ENCODE peak calls at places on chromosomes 13 and 19, in eight cellular contexts. Z is body of pancreas; R is heart left ventricle; D is fibroblast of mammary gland; P is choroid plexus epithelial cell; L is tibial nerve; F is K562; X is Jurkat, Clone E6-1. A is an unnamed sample.

GRCh38 chr13:31431722-31432137 is 232.0 kb downstream of the B3GLCT start:
- DNase-seq in Z (peak), R (no peak), D (peak), P (peak), L (peak), F (peak), X (peak), A (peak)

GRCh38 chr19:18046066-18046718 is 38.2 kb downstream of the ARRDC2 start:
- DNase-seq in Z (peak), R (no peak), D (peak), P (peak), L (no peak), F (peak), X (no peak), A (peak)

GRCh38 chr13:49063526-49063925 is 87.8 kb downstream of the FNDC3A start:
- DNase-seq in Z (no peak), R (no peak), D (no peak), P (no peak), L (no peak), F (no peak), X (no peak), A (no peak)

GRCh38 chr13:44180876-44181536 is 192.6 kb upstream of the SERP2 start:
- DNase-seq in Z (no peak), R (no peak), D (no peak), P (no peak), L (no peak), F (no peak), X (no peak), A (no peak)

GRCh38 chr13:102729560-102730275 is 34.9 kb upstream of the METTL21C start:
- DNase-seq in Z (no peak), R (no peak), D (peak), P (peak), L (no peak), F (no peak), X (no peak), A (peak)

GRCh38 chr13:101230271-101230890 is 185.9 kb downstream of the NALCN start:
- DNase-seq in Z (no peak), R (no peak), D (no peak), P (no peak), L (no peak), F (no peak), X (no peak), A (no peak)

GRCh38 chr13:44132710-44133109 is 240.9 kb upstream of the SERP2 start:
- DNase-seq in Z (peak), R (peak), D (peak), P (no peak), L (peak), F (peak), X (no peak), A (peak)

GRCh38 chr19:43966079-43966694 is 15.2 kb downstream of the ZNF221 start:
- DNase-seq in Z (no peak), R (no peak), D (peak), P (peak), L (no peak), F (no peak), X (no peak), A (peak)

GRCh38 chr19:33134571-33135041 is 2.7 kb downstream of the WDR88 start:
- DNase-seq in Z (no peak), R (no peak), D (no peak), P (no peak), L (no peak), F (peak), X (peak), A (no peak)

GRCh38 chr13:96862093-96862492 is 132.2 kb downstream of the OXGR1 start:
- DNase-seq in Z (no peak), R (no peak), D (no peak), P (no peak), L (no peak), F (no peak), X (no peak), A (no peak)

GRCh38 chr19:29478578-29479565 is 46.9 kb upstream of the VSTM2B start:
- DNase-seq in Z (no peak), R (no peak), D (no peak), P (no peak), L (no peak), F (peak), X (no peak), A (no peak)

GRCh38 chr19:40213251-40213793 is 4.9 kb downstream of the TTC9B start:
- DNase-seq in Z (no peak), R (no peak), D (no peak), P (no peak), L (no peak), F (no peak), X (no peak), A (no peak)

GRCh38 chr13:110471833-110472162 is 89.7 kb downstream of the RAB20 start:
- DNase-seq in Z (peak), R (no peak), D (peak), P (peak), L (peak), F (peak), X (no peak), A (peak)

GRCh38 chr13:94209110-94209509 is 270.4 kb downstream of the DCT start:
- DNase-seq in Z (no peak), R (no peak), D (peak), P (peak), L (no peak), F (no peak), X (no peak), A (peak)

GRCh38 chr19:48881741-48882657 is 9.8 kb downstream of the PPP1R15A start:
- DNase-seq in Z (no peak), R (no peak), D (no peak), P (peak), L (no peak), F (peak), X (no peak), A (no peak)

GRCh38 chr19:4396949-4397783 is 3.2 kb downstream of the SH3GL1 start:
- DNase-seq in Z (no peak), R (peak), D (no peak), P (no peak), L (no peak), F (no peak), X (no peak), A (no peak)

GRCh38 chr13:112800057-112800456 is 110.2 kb downstream of the ATP11A start:
- DNase-seq in Z (no peak), R (no peak), D (no peak), P (no peak), L (no peak), F (no peak), X (no peak), A (no peak)

GRCh38 chr13:32040052-32040642 is 8.6 kb downstream of the FRY start:
- DNase-seq in Z (no peak), R (no peak), D (no peak), P (no peak), L (no peak), F (no peak), X (no peak), A (no peak)

GRCh38 chr19:30841934-30842333 is 469.8 kb downstream of the ZNF536 start:
- DNase-seq in Z (no peak), R (no peak), D (no peak), P (no peak), L (no peak), F (no peak), X (no peak), A (no peak)

GRCh38 chr13:40026741-40027140 is 371.3 kb downstream of the COG6 start:
- DNase-seq in Z (no peak), R (no peak), D (no peak), P (no peak), L (no peak), F (no peak), X (no peak), A (no peak)

GRCh38 chr19:4897146-4897545 is 5.5 kb downstream of the ARRDC5 start:
- DNase-seq in Z (no peak), R (no peak), D (no peak), P (no peak), L (no peak), F (no peak), X (no peak), A (no peak)

GRCh38 chr19:45444318-45445041 is 20.8 kb upstream of the ERCC1 start:
- DNase-seq in Z (peak), R (peak), D (peak), P (peak), L (peak), F (peak), X (no peak), A (peak)

GRCh38 chr19:5621945-5622464 is 571 bp downstream of the SAFB2 start:
- DNase-seq in Z (peak), R (peak), D (no peak), P (peak), L (no peak), F (peak), X (no peak), A (no peak)

GRCh38 chr19:47436712-47437401 is 17.5 kb upstream of the MEIS3 start:
- DNase-seq in Z (peak), R (peak), D (peak), P (peak), L (peak), F (peak), X (peak), A (peak)

GRCh38 chr19:49442793-49443365 is 1.6 kb upstream of the SLC17A7 start:
- DNase-seq in Z (peak), R (peak), D (peak), P (peak), L (peak), F (peak), X (no peak), A (peak)

GRCh38 chr13:43472344-43472743 is 314.4 kb downstream of the ENOX1 start:
- DNase-seq in Z (no peak), R (no peak), D (no peak), P (no peak), L (no peak), F (no peak), X (no peak), A (no peak)

GRCh38 chr13:35471466-35472307 is 4.8 kb downstream of the MAB21L1 start:
- DNase-seq in Z (no peak), R (no peak), D (peak), P (peak), L (no peak), F (no peak), X (no peak), A (no peak)

GRCh38 chr13:35469781-35470380 is 6.6 kb downstream of the MAB21L1 start:
- DNase-seq in Z (no peak), R (no peak), D (no peak), P (no peak), L (no peak), F (no peak), X (no peak), A (no peak)

GRCh38 chr13:35472308-35473008 is 4.0 kb downstream of the MAB21L1 start:
- DNase-seq in Z (no peak), R (no peak), D (peak), P (no peak), L (no peak), F (no peak), X (peak), A (no peak)

GRCh38 chr13:35468195-35468594 is 8.3 kb downstream of the MAB21L1 start:
- DNase-seq in Z (no peak), R (no peak), D (no peak), P (peak), L (no peak), F (no peak), X (no peak), A (no peak)

DNA sequence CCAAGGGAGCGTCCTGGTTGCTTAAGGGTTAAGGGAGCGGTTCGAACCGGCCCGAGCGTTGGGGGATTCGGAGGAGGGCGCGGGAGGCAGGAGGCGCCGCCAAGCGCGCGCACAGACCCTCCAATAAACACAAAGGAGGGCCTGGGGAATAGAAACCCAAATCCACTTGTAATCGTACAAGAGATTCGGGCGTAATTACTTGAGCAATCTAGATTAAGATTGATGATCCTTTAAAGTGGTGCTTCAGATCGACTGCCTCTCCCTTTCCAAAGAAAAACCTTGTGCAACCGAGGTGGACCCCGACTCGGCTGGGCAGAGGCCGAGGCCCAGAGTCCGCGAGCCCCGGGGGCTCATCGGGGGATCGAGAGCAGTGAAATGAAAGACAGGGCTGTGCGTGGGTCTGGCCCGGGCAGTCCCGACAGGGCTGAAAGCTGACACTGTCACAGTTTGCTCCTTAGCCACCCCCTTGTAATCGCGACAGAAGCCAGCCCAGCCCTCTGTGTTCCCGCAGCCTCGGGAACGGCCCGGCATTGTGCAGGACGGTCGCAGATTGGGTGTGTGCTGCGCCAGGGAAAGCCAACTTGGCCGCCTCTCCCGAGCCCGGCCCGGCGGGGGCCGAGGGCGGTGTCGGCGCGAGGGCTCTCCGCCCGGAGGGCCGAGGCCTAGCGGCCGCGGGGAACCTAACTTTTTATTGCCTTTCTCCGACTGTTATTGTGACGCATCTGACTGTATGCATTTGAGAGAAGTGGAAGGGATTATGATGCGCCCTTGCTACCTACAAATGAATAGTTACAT is 5.6 kb downstream of the MAB21L1 start:
- DNase-seq in Z (no peak), R (peak), D (peak), P (peak), L (peak), F (no peak), X (no peak), A (no peak)
- H3K4me3 ChIP-seq in Z (no peak), R (peak), D (peak), P (peak), L (peak), F (no peak), X (no peak), A (peak)

DNA sequence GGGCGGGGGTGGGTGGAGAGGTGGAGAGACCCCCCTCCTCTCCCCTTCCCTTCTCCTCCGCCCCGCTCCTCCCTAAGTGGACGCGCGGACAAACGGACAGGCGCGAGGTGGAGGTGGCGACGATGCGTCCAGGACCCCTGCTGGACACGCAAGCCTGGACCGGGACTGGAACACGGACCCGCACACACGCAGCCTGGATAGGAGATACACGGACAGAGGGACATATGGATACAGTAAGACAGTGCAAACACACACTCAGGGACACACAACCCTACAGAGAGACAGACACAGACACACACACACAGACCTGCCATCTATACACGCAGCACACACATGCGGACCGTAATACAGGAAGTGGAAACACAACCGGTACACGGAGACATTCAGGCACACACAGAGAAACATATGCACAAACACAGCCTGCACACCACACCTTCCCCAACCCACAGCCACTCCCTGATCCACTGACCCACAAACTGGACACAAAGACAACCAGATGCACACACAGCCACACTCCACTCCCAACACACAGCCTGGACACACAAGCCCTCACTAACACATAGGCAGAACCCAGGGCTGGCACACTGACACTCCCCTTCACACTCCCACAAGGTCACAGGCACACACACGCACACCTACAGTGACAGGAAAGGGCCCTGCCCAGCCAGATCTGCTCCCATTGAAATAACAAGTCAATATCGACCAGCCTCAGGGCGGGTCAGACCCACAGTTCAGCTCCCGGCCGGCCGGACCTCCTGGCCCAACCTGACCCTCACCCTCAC is 696 bp upstream of the ERFL start:
- DNase-seq in Z (no peak), R (no peak), D (no peak), P (no peak), L (no peak), F (peak), X (peak), A (no peak)
- H3K4me3 ChIP-seq in Z (peak), R (peak), D (peak), P (peak), L (no peak), F (peak), X (peak), A (peak)

DNA sequence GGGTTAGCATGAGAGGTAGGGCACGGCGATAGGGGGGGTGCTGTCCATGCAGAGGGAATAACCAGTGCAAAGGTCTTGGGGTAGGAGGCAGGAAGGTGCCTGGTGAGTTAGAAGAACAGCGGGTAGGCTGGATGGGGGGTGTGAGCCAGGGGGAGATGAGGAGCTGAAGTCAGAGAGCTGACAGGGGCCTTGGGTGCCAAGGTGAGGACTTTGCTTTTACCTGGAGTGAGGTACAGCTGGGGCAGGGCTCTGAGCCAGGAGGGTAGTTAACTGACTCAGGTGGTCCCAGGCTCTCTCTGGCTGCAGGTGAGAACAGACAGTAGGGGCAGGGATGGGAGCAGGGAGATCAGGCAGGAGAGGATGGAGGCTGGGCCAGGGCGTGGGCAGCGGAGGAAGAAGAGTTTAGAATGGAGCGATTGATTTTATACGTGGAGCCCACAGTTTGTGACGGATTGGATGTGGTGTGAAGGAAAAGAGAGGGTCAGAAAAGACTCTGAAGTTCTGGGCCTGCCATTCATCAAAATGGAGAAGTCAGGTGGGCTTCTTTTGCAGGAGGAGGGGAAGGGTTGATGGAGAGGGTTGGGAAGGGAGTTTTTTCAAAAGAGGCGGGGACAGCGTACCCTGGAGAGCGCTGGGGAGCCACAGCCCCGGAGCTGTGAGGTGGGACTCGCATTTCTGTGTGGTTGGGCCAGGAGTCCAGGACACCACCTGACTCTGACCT is 1.2 kb upstream of the GRAMD1A start:
- DNase-seq in Z (no peak), R (no peak), D (no peak), P (no peak), L (no peak), F (no peak), X (no peak), A (no peak)
- H3K4me3 ChIP-seq in Z (peak), R (peak), D (peak), P (peak), L (peak), F (peak), X (no peak), A (peak)

GRCh38 chr19:1508507-1508856 is 4.3 kb downstream of the ADAMTSL5 start:
- DNase-seq in Z (no peak), R (no peak), D (no peak), P (no peak), L (no peak), F (no peak), X (no peak), A (no peak)
- H3K4me3 ChIP-seq in Z (no peak), R (peak), D (no peak), P (peak), L (peak), F (peak), X (peak), A (no peak)

GRCh38 chr19:8155318-8155717 is 5.9 kb upstream of the FBN3 start:
- DNase-seq in Z (no peak), R (no peak), D (no peak), P (no peak), L (no peak), F (no peak), X (no peak), A (no peak)
- H3K4me3 ChIP-seq in Z (no peak), R (no peak), D (no peak), P (no peak), L (no peak), F (no peak), X (no peak), A (no peak)

DNA sequence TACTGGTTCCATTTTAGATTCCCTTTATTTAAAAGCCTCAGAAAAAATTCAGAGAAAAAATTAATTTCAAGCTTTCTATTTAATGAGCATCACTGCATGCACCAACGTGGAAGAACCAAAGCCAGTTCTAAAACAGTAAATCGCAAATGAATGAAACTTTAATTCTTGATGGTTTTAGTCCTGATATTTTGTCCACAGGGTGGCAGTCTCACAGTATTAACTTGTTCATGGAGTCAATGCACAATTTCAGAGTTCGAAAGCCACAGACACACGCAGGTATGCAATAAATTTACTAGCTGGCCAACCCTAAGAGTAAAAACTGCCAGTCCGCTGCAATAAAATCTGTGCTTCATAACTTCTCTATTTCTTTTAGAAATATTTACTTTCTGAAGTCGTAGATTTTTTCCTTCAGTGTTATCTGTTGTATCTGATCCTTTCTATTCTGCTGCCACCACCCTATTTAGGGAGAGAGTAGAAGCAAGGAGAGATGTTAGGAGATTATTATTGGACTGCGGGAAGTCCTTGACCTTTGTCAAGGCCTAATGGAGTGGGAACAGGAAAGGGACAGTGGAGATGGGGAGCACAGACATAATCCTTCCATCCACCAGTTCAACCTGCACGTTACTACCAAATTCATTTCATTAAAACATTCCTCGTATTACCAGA is 7.0 kb upstream of the WBP4 start:
- DNase-seq in Z (peak), R (no peak), D (peak), P (peak), L (peak), F (peak), X (peak), A (peak)
- H3K4me3 ChIP-seq in Z (no peak), R (no peak), D (no peak), P (no peak), L (no peak), F (no peak), X (no peak), A (no peak)